ENCODE peak calls at places on chromosomes 16 and 17, in five cellular contexts. G is H7, D is lung, N is breast epithelium, H is K562. M is an unnamed sample. For H3K27me3, the result is how much of the 10 kb centered on the place peaks cover.

GRCh38 chr17:35865412-35866355 is 3.0 kb downstream of the HEATR9 start:
- DNase-seq in N (no peak), D (no peak), G (no peak), H (no peak), M (no peak)

GRCh38 chr17:48121921-48122650 is 14.5 kb downstream of the SNX11 start:
- DNase-seq in G (no peak), D (no peak), H (no peak), N (no peak), M (no peak)

GRCh38 chr17:78966906-78967600 is 12.7 kb downstream of the LGALS3BP start:
- DNase-seq in H (no peak), G (peak), N (no peak), D (no peak), M (no peak)

GRCh38 chr17:17024778-17025300 is 17.4 kb upstream of the MPRIP start:
- DNase-seq in D (no peak), H (no peak), G (no peak), N (no peak), M (no peak)

GRCh38 chr16:87201777-87202176 is 115.4 kb downstream of the C16orf95 start:
- DNase-seq in N (no peak), H (peak), G (no peak), D (no peak), M (no peak)

GRCh38 chr17:32671891-32672290 is 185.1 kb downstream of the CDK5R1 start:
- DNase-seq in G (no peak), N (no peak), D (no peak), H (no peak), M (no peak)

GRCh38 chr16:4342866-4343744 is 8.0 kb downstream of the PAM16 start:
- DNase-seq in N (no peak), H (no peak), D (no peak), G (no peak), M (no peak)

GRCh38 chr17:44222112-44222869 is 2.8 kb upstream of the UBTF start:
- DNase-seq in D (peak), H (no peak), G (peak), N (peak), M (peak)

GRCh38 chr16:80719573-80719972 is 84.8 kb downstream of the CDYL2 start:
- DNase-seq in D (no peak), H (no peak), N (no peak), G (no peak), M (peak)

GRCh38 chr16:65314246-65315003 is 192.6 kb upstream of the CDH11 start:
- DNase-seq in H (no peak), D (no peak), G (no peak), N (no peak), M (no peak)

GRCh38 chr17:35548978-35549377 is 11.5 kb upstream of the SLFN12L start:
- DNase-seq in N (no peak), D (no peak), H (no peak), G (no peak), M (no peak)

GRCh38 chr16:8644513-8645140 is 23.1 kb downstream of the METTL22 start:
- DNase-seq in G (no peak), H (no peak), N (no peak), D (peak), M (no peak)

GRCh38 chr17:58229384-58229783 is 9.0 kb upstream of the LPO start:
- DNase-seq in N (no peak), D (no peak), G (no peak), H (no peak), M (no peak)

GRCh38 chr17:58229881-58230280 is 8.5 kb upstream of the LPO start:
- DNase-seq in G (no peak), H (no peak), D (no peak), N (no peak), M (no peak)

GRCh38 chr17:58232707-58233156 is 5.7 kb upstream of the LPO start:
- DNase-seq in G (no peak), H (peak), D (no peak), N (no peak), M (peak)

GRCh38 chr17:58233547-58233946 is 4.8 kb upstream of the LPO start:
- DNase-seq in G (no peak), H (no peak), D (no peak), N (no peak), M (peak)

GRCh38 chr17:58231644-58232043 is 6.7 kb upstream of the LPO start:
- DNase-seq in D (no peak), H (no peak), G (no peak), N (no peak), M (no peak)
- H3K27me3 ChIP-seq in D (under half), H (under half), G (under half), N (under half), M (under half)

DNA sequence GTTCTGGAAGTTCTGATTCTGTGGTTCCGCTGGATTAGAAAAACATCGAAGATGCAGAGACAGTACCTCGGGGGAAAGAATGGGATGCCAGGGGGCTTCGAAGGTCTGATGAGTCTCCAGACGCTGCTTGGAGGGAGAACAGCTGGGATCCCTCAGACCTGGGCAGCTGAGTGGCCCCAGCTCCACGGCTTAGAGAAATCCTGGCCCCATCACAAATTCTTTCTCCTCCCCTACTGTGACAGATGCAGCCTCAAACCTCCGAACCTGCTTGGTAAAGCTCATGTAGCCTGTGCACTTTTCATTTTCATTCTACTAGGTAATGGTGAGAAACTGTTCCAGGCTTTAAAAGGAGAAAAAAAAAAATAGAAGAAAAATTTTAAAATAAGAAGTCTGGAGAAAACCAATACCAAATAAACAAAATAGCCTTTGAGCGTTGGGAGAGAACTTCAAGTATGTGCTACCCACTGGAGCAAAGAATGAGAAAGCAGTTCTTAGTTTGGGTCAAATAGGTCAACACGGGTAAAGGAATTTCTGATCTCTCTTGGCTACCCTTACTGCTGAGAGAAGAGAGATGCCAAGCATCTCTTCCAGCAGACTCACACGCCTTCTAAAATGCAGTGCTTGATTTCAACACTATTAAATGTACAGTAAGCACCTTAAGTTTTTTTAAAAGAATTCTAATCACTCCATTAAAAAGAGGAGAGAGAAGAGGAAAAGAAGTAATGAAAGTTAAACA is 19.9 kb downstream of the MAF start:
- DNase-seq in G (no peak), H (no peak), N (no peak), D (no peak), M (no peak)
- H3K27me3 ChIP-seq in G (under half), H (under half), N (under half), D (under half), M (under half)

GRCh38 chr16:67326115-67326471 is 448 bp downstream of the KCTD19 start:
- DNase-seq in H (no peak), G (no peak), D (no peak), N (no peak), M (no peak)
- H3K27me3 ChIP-seq in H (under half), G (under half), D (under half), N (under half), M (under half)

DNA sequence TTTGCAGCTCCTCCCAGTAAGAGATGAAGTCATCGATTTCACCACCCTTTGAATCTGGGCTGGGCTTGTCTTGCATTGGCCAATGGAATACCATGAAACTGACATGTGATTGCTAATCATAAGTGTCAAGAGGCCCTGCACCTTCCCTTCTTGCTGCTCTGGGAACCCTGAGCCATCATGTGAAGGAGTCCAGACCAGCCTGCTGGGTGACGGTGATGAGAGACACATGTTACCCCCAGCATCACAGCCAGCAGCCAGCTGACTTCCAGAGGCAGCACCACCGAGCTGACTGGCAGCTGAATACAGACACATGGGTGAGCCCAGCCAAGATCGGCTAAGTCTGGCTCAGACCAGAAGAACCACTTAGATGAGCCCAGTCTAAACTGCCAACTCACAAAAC is 43.5 kb upstream of the CACNG4 start:
- DNase-seq in D (no peak), H (no peak), G (no peak), N (no peak), M (no peak)
- H3K27me3 ChIP-seq in D (under half), H (under half), G (under half), N (under half), M (under half)

GRCh38 chr17:46818319-46818928 is at the start of gene WNT3:
- DNase-seq in D (no peak), H (peak), G (peak), N (no peak), M (peak)
- H3K27me3 ChIP-seq in D (under half), H (under half), G (under half), N (under half), M (under half)

GRCh38 chr17:14297161-14297851 is 3.6 kb upstream of the HS3ST3B1 start:
- DNase-seq in D (peak), N (no peak), H (no peak), G (peak), M (no peak)
- H3K27me3 ChIP-seq in D (under half), N (under half), H (under half), G (half or more), M (under half)